ENCODE peak calls at places on chromosome 18, in five cellular contexts. K, M, C, A and R are unnamed samples.

GRCh38 chr18:37533647-37534565 is 31.7 kb downstream of the CELF4 start:
- DNase-seq in K (peak), M (no peak), C (no peak), A (no peak), R (no peak)

GRCh38 chr18:22189431-22189830 is 20.0 kb downstream of the GATA6 start:
- DNase-seq in K (no peak), M (no peak), C (no peak), A (no peak), R (no peak)

GRCh38 chr18:45865466-45865865 is 40.0 kb downstream of the SIGLEC15 start:
- DNase-seq in K (no peak), M (no peak), C (no peak), A (no peak), R (no peak)

GRCh38 chr18:48848641-48849143 is 102.1 kb downstream of the SMAD7 start:
- DNase-seq in K (no peak), M (no peak), C (no peak), A (no peak), R (no peak)

GRCh38 chr18:37476182-37476581 is 89.4 kb downstream of the CELF4 start:
- DNase-seq in K (peak), M (peak), C (no peak), A (peak), R (peak)

GRCh38 chr18:63378919-63379638 is 12.1 kb upstream of the KDSR start:
- DNase-seq in K (no peak), M (no peak), C (no peak), A (no peak), R (no peak)

GRCh38 chr18:48022531-48023330 is 92.3 kb upstream of the SMAD2 start:
- DNase-seq in K (peak), M (peak), C (no peak), A (no peak), R (peak)

GRCh38 chr18:22703883-22704626 is 229.1 kb upstream of the RBBP8 start:
- DNase-seq in K (peak), M (peak), C (no peak), A (no peak), R (peak)